ENCODE peak calls at places on chromosomes 6 and 20, in ten cellular contexts. E is dorsolateral prefrontal cortex, S is fibroblast of mammary gland, Z is NB4, N is uterus, M is heart left ventricle, V is ovary, P is pancreas, T is brain microvascular endothelial cell, O is fibroblast of pulmonary artery. Q is an unnamed sample.

GRCh38 chr6:151067684-151068596 is 171.8 kb upstream of the AKAP12 start:
- DNase-seq in O (peak), P (peak), M (peak), T (peak), Z (no peak), S (peak), E (no peak), V (peak), N (peak), Q (peak)

GRCh38 chr20:50322703-50323131 is 132.1 kb downstream of the CEBPB start:
- DNase-seq in V (no peak), T (no peak), Z (no peak), O (no peak), S (no peak), N (no peak), P (no peak), E (no peak), M (no peak), Q (no peak)

GRCh38 chr6:25387483-25387882 is 108.3 kb downstream of the CARMIL1 start:
- DNase-seq in V (no peak), M (no peak), P (no peak), S (no peak), E (no peak), Z (no peak), T (no peak), O (no peak), N (no peak), Q (no peak)

GRCh38 chr20:24531626-24532419 is 62.4 kb downstream of the SYNDIG1 start:
- DNase-seq in S (no peak), P (no peak), N (no peak), T (no peak), V (no peak), M (no peak), Z (no peak), E (no peak), O (no peak), Q (no peak)

GRCh38 chr6:15483060-15483459 is 179.8 kb downstream of the DTNBP1 start:
- DNase-seq in P (no peak), S (peak), O (no peak), V (no peak), T (no peak), Z (peak), M (no peak), E (no peak), N (no peak), Q (no peak)

GRCh38 chr20:59835448-59836395 is 97.7 kb downstream of the SYCP2 start:
- DNase-seq in Z (no peak), P (no peak), N (peak), M (peak), T (peak), S (peak), E (no peak), V (peak), O (peak), Q (peak)

GRCh38 chr6:52505726-52506501 is 70.9 kb downstream of the TRAM2 start:
- DNase-seq in O (no peak), M (no peak), T (no peak), E (no peak), S (no peak), V (no peak), Z (no peak), N (no peak), P (no peak), Q (no peak)

GRCh38 chr6:25181923-25182322 is 97.3 kb upstream of the CARMIL1 start:
- DNase-seq in E (no peak), O (peak), P (no peak), V (no peak), Z (no peak), N (no peak), M (no peak), S (peak), T (no peak), Q (no peak)

GRCh38 chr20:60046011-60046413 is 87.8 kb downstream of the CDH26 start:
- DNase-seq in T (no peak), P (no peak), N (no peak), Z (peak), M (no peak), V (no peak), O (no peak), S (peak), E (no peak), Q (no peak)

GRCh38 chr20:38300433-38300832 is 3.5 kb upstream of the BPI start:
- DNase-seq in E (no peak), N (no peak), M (no peak), O (no peak), S (no peak), P (no peak), V (no peak), T (no peak), Z (no peak), Q (no peak)

GRCh38 chr20:38297916-38298674 is 5.9 kb upstream of the BPI start:
- DNase-seq in T (no peak), Z (peak), M (no peak), V (no peak), S (no peak), E (no peak), O (no peak), N (no peak), P (no peak), Q (no peak)

GRCh38 chr20:38296433-38296832 is 7.5 kb upstream of the BPI start:
- DNase-seq in S (no peak), N (no peak), Z (peak), V (no peak), P (no peak), T (no peak), O (no peak), E (no peak), M (no peak), Q (no peak)

GRCh38 chr20:38299963-38300362 is 4.0 kb upstream of the BPI start:
- DNase-seq in P (no peak), S (no peak), V (no peak), N (no peak), O (no peak), T (no peak), M (no peak), E (no peak), Z (peak), Q (peak)

GRCh38 chr20:38298768-38299288 is 5.1 kb upstream of the BPI start:
- DNase-seq in E (no peak), Z (peak), T (no peak), P (no peak), N (peak), O (peak), V (peak), S (peak), M (peak), Q (no peak)
- TF ChIP-seq CTCF in E (no peak), Z (no peak), T (no peak), P (no peak), N (no peak), O (no peak), V (peak), S (no peak), M (no peak), Q (no peak)

DNA sequence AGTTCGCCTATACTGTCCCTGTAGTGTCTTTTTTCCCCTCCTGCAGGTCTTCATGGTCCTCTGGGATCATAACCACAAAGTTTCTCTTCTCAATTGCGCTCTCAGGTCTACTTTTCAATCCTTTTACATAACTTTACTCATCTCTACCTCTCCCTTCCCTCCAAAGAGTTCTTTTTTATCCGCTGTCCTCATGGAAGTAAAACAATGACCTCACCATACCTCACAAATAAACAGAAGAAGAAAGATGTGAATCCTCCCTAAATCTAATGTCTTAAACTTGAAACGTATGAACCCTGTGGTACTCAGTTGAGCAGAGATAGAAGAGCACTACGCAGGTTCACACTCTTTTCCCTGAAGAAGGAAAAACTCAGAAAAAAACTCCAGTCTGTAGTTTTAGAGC is 12.1 kb upstream of the HLA-DQA1 start:
- DNase-seq in P (no peak), E (no peak), Z (no peak), M (no peak), S (no peak), O (no peak), T (no peak), V (no peak), N (no peak), Q (no peak)
- H3K4me3 ChIP-seq in P (no peak), E (no peak), Z (no peak), M (no peak), S (no peak), O (no peak), T (no peak), V (no peak), N (no peak), Q (no peak)

GRCh38 chr6:158506577-158506976 is 53.3 kb upstream of the TMEM181 start:
- DNase-seq in Z (no peak), N (no peak), M (no peak), T (no peak), S (no peak), E (no peak), O (peak), P (no peak), V (no peak), Q (no peak)
- TF ChIP-seq CTCF in Z (peak), N (no peak), M (no peak), T (peak), S (peak), E (no peak), O (peak), P (no peak), V (no peak), Q (no peak)

DNA sequence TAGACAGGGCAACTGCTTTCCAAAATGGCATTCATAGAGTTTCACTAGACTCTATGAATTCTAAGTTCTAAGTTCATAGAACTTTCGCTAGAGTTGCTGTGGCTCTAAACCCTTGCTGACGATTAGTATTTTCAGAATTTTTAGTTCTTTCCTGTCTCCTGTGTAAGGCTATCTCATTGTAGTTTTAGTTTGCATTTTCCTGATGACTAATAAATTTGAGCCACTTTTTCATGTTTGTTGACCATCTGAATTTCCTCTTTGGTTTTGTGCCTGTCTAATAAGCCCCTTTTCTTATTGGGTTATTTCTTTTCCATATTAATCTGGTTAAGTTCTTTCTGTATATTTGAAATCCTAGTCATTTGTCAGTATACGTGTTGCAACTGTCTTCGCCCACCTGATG is 177.8 kb upstream of the CDYL start:
- DNase-seq in P (no peak), T (no peak), S (no peak), O (no peak), Z (no peak), M (no peak), V (no peak), N (no peak), E (no peak), Q (no peak)
- H3K4me3 ChIP-seq in P (no peak), T (no peak), S (no peak), O (no peak), Z (no peak), M (no peak), V (no peak), N (no peak), E (no peak), Q (no peak)

GRCh38 chr20:290081-290831 is at the start of gene C20orf96:
- DNase-seq in M (peak), V (peak), P (peak), O (peak), T (peak), Z (peak), S (peak), N (peak), E (peak), Q (peak)
- TF ChIP-seq CTCF in M (peak), V (peak), P (no peak), O (peak), T (peak), Z (peak), S (peak), N (peak), E (peak), Q (peak)

GRCh38 chr6:23494367-23494766 is 631.6 kb upstream of the NRSN1 start:
- DNase-seq in S (no peak), E (no peak), P (no peak), Z (no peak), M (no peak), T (no peak), N (no peak), V (no peak), O (no peak), Q (no peak)
- H3K4me3 ChIP-seq in S (no peak), E (no peak), P (no peak), Z (no peak), M (no peak), T (no peak), N (no peak), V (no peak), O (no peak), Q (no peak)

GRCh38 chr6:3618300-3619041 is 133.0 kb downstream of the PXDC1 start:
- DNase-seq in E (no peak), M (no peak), T (no peak), S (no peak), N (no peak), P (no peak), V (no peak), Z (no peak), O (no peak), Q (no peak)
- TF ChIP-seq CTCF in E (no peak), M (no peak), T (no peak), S (no peak), N (no peak), P (no peak), V (no peak), Z (no peak), O (no peak), Q (no peak)

DNA sequence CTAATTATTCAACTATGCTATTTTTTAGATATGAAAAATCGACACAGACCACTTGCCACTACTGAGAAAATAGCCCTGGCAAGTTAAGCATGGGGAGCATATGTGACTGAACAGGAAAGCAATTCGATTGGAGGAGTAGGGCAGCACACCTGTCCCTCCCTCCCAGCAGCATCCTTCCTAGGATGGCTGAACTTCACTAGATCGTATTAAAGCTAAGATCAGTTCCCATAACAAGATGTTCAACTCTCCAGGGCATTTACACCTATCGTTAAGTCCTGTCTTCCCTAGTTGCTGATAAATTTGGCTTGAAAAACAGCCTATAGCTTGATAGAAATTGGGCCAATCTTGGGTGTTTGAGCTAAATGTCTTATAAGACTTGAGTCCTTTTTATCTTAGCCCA is 7.0 kb downstream of the PPP1R10 start:
- DNase-seq in V (no peak), O (no peak), Z (no peak), E (no peak), T (no peak), N (no peak), S (no peak), P (no peak), M (no peak), Q (no peak)
- H3K4me3 ChIP-seq in V (no peak), O (no peak), Z (no peak), E (no peak), T (no peak), N (no peak), S (no peak), P (no peak), M (no peak), Q (no peak)

GRCh38 chr20:62624325-62624690 is 18.0 kb upstream of the SLCO4A1 start:
- DNase-seq in M (no peak), T (no peak), P (no peak), O (no peak), S (no peak), N (no peak), Z (no peak), V (no peak), E (no peak), Q (no peak)
- TF ChIP-seq CTCF in M (no peak), T (no peak), P (no peak), O (no peak), S (no peak), N (no peak), Z (no peak), V (no peak), E (no peak), Q (peak)